ENCODE peak calls at places on chromosomes 12 and 14, in six cellular contexts. One of them, this sample, is unnamed.

GRCh38 chr12:115255962-115256361 is 572.0 kb upstream of the TBX3 start:
- DNase-seq in HepG2: no peak
- DNase-seq in SK-N-MC: no peak
- DNase-seq in HCT116: no peak
- DNase-seq in Panc1: no peak
- DNase-seq in transverse colon: no peak
- DNase-seq in this sample: no peak

GRCh38 chr14:69001375-69001774 is 22.3 kb upstream of the ACTN1 start:
- DNase-seq in SK-N-MC: no peak
- DNase-seq in Panc1: no peak
- DNase-seq in transverse colon: no peak
- DNase-seq in HCT116: no peak
- DNase-seq in HepG2: no peak
- DNase-seq in this sample: no peak

GRCh38 chr14:89308232-89308959 is 108.6 kb downstream of the FOXN3 start:
- DNase-seq in Panc1: no peak
- DNase-seq in SK-N-MC: no peak
- DNase-seq in HCT116: no peak
- DNase-seq in HepG2: no peak
- DNase-seq in transverse colon: no peak
- DNase-seq in this sample: no peak

GRCh38 chr12:117033382-117034045 is 65.7 kb downstream of the TESC start:
- DNase-seq in HepG2: no peak
- DNase-seq in Panc1: no peak
- DNase-seq in SK-N-MC: no peak
- DNase-seq in transverse colon: no peak
- DNase-seq in HCT116: no peak
- DNase-seq in this sample: no peak

GRCh38 chr14:72549026-72549425 is 344.9 kb downstream of the DPF3 start:
- DNase-seq in HepG2: no peak
- DNase-seq in Panc1: no peak
- DNase-seq in transverse colon: no peak
- DNase-seq in SK-N-MC: no peak
- DNase-seq in HCT116: no peak
- DNase-seq in this sample: no peak

GRCh38 chr12:124481772-124482566 is 85.4 kb downstream of the NCOR2 start:
- DNase-seq in Panc1: no peak
- DNase-seq in HepG2: no peak
- DNase-seq in transverse colon: peak
- DNase-seq in HCT116: no peak
- DNase-seq in SK-N-MC: no peak
- DNase-seq in this sample: no peak

GRCh38 chr12:6280053-6280469 is 30.4 kb upstream of the PLEKHG6 start:
- DNase-seq in SK-N-MC: no peak
- DNase-seq in transverse colon: peak
- DNase-seq in HepG2: peak
- DNase-seq in Panc1: peak
- DNase-seq in HCT116: peak
- DNase-seq in this sample: no peak

GRCh38 chr12:51832708-51833107 is 15.8 kb downstream of the FIGNL2 start:
- DNase-seq in Panc1: no peak
- DNase-seq in HCT116: no peak
- DNase-seq in HepG2: no peak
- DNase-seq in transverse colon: no peak
- DNase-seq in SK-N-MC: no peak
- DNase-seq in this sample: peak

GRCh38 chr12:42763682-42764081 is 174.1 kb upstream of the PRICKLE1 start:
- DNase-seq in HepG2: no peak
- DNase-seq in Panc1: no peak
- DNase-seq in HCT116: no peak
- DNase-seq in transverse colon: no peak
- DNase-seq in SK-N-MC: no peak
- DNase-seq in this sample: no peak

GRCh38 chr14:30227871-30228270 is 300.2 kb upstream of the PRKD1 start:
- DNase-seq in transverse colon: no peak
- DNase-seq in SK-N-MC: no peak
- DNase-seq in HCT116: no peak
- DNase-seq in Panc1: no peak
- DNase-seq in HepG2: no peak
- DNase-seq in this sample: no peak

GRCh38 chr12:30694971-30695326 is 720 bp downstream of the IPO8 start:
- DNase-seq in HepG2: peak
- DNase-seq in transverse colon: peak
- DNase-seq in SK-N-MC: no peak
- DNase-seq in Panc1: no peak
- DNase-seq in HCT116: peak
- DNase-seq in this sample: no peak

GRCh38 chr12:109502332-109502731 is 24.9 kb downstream of the UBE3B start:
- DNase-seq in transverse colon: no peak
- DNase-seq in HCT116: no peak
- DNase-seq in HepG2: no peak
- DNase-seq in SK-N-MC: no peak
- DNase-seq in Panc1: no peak
- DNase-seq in this sample: no peak

GRCh38 chr12:50564948-50565297 is 60.1 kb downstream of the DIP2B start:
- DNase-seq in SK-N-MC: no peak
- DNase-seq in transverse colon: no peak
- DNase-seq in HCT116: no peak
- DNase-seq in HepG2: no peak
- DNase-seq in Panc1: no peak
- DNase-seq in this sample: no peak

GRCh38 chr14:29710015-29710414 is 217.6 kb downstream of the PRKD1 start:
- DNase-seq in HepG2: no peak
- DNase-seq in Panc1: no peak
- DNase-seq in HCT116: no peak
- DNase-seq in SK-N-MC: no peak
- DNase-seq in transverse colon: no peak
- DNase-seq in this sample: no peak

GRCh38 chr12:60335765-60336164 is 739.9 kb downstream of the SLC16A7 start:
- DNase-seq in HCT116: peak
- DNase-seq in Panc1: no peak
- DNase-seq in HepG2: no peak
- DNase-seq in transverse colon: no peak
- DNase-seq in SK-N-MC: no peak
- DNase-seq in this sample: no peak

GRCh38 chr14:39393289-39393688 is 38.9 kb downstream of the FBXO33 start:
- DNase-seq in Panc1: no peak
- DNase-seq in SK-N-MC: no peak
- DNase-seq in transverse colon: no peak
- DNase-seq in HCT116: no peak
- DNase-seq in HepG2: no peak
- DNase-seq in this sample: no peak

GRCh38 chr14:73427516-73428264 is 30.7 kb downstream of the NUMB start:
- DNase-seq in transverse colon: no peak
- DNase-seq in SK-N-MC: no peak
- DNase-seq in Panc1: no peak
- DNase-seq in HepG2: no peak
- DNase-seq in HCT116: no peak
- DNase-seq in this sample: no peak

GRCh38 chr14:52919971-52920370 is 30.9 kb downstream of the FERMT2 start:
- DNase-seq in SK-N-MC: no peak
- DNase-seq in Panc1: no peak
- DNase-seq in transverse colon: no peak
- DNase-seq in HCT116: no peak
- DNase-seq in HepG2: no peak
- DNase-seq in this sample: no peak

GRCh38 chr14:69715725-69716482 is 51.0 kb upstream of the SRSF5 start:
- DNase-seq in HCT116: no peak
- DNase-seq in Panc1: no peak
- DNase-seq in HepG2: no peak
- DNase-seq in transverse colon: peak
- DNase-seq in SK-N-MC: no peak
- DNase-seq in this sample: peak

GRCh38 chr12:93379432-93380308 is 1.9 kb downstream of the NUDT4 start:
- DNase-seq in SK-N-MC: no peak
- DNase-seq in transverse colon: no peak
- DNase-seq in Panc1: no peak
- DNase-seq in HepG2: no peak
- DNase-seq in HCT116: no peak
- DNase-seq in this sample: no peak

GRCh38 chr12:14949631-14950030 is 11.3 kb upstream of the ERP27 start:
- DNase-seq in HepG2: no peak
- DNase-seq in transverse colon: no peak
- DNase-seq in HCT116: no peak
- DNase-seq in Panc1: no peak
- DNase-seq in SK-N-MC: no peak
- DNase-seq in this sample: no peak

GRCh38 chr12:14946856-14947255 is 8.5 kb upstream of the ERP27 start:
- DNase-seq in HepG2: no peak
- DNase-seq in Panc1: no peak
- DNase-seq in HCT116: no peak
- DNase-seq in transverse colon: no peak
- DNase-seq in SK-N-MC: no peak
- DNase-seq in this sample: no peak

GRCh38 chr12:14948672-14949071 is 10.3 kb upstream of the ERP27 start:
- DNase-seq in transverse colon: peak
- DNase-seq in HepG2: no peak
- DNase-seq in SK-N-MC: peak
- DNase-seq in Panc1: no peak
- DNase-seq in HCT116: no peak
- DNase-seq in this sample: peak

GRCh38 chr12:14942532-14942931 is 4.2 kb upstream of the ERP27 start:
- DNase-seq in HepG2: no peak
- DNase-seq in Panc1: no peak
- DNase-seq in HCT116: no peak
- DNase-seq in SK-N-MC: no peak
- DNase-seq in transverse colon: no peak
- DNase-seq in this sample: no peak

GRCh38 chr12:14946162-14946561 is 7.8 kb upstream of the ERP27 start:
- DNase-seq in HCT116: no peak
- DNase-seq in HepG2: no peak
- DNase-seq in SK-N-MC: no peak
- DNase-seq in Panc1: no peak
- DNase-seq in transverse colon: no peak
- DNase-seq in this sample: no peak
- H3K4me3 ChIP-seq in HCT116: no peak
- H3K4me3 ChIP-seq in HepG2: no peak
- H3K4me3 ChIP-seq in SK-N-MC: peak
- H3K4me3 ChIP-seq in Panc1: no peak
- H3K4me3 ChIP-seq in transverse colon: no peak
- H3K4me3 ChIP-seq in this sample: no peak

GRCh38 chr12:113479193-113479577 is 7.5 kb upstream of the LHX5 start:
- DNase-seq in transverse colon: no peak
- DNase-seq in HCT116: no peak
- DNase-seq in Panc1: no peak
- DNase-seq in HepG2: no peak
- DNase-seq in SK-N-MC: no peak
- DNase-seq in this sample: no peak
- TF ChIP-seq POLR2AphosphoS5 in transverse colon: no peak
- TF ChIP-seq POLR2AphosphoS5 in HCT116: no peak
- TF ChIP-seq POLR2AphosphoS5 in Panc1: no peak
- TF ChIP-seq POLR2AphosphoS5 in HepG2: no peak
- TF ChIP-seq POLR2AphosphoS5 in SK-N-MC: no peak
- TF ChIP-seq POLR2AphosphoS5 in this sample: no peak

DNA sequence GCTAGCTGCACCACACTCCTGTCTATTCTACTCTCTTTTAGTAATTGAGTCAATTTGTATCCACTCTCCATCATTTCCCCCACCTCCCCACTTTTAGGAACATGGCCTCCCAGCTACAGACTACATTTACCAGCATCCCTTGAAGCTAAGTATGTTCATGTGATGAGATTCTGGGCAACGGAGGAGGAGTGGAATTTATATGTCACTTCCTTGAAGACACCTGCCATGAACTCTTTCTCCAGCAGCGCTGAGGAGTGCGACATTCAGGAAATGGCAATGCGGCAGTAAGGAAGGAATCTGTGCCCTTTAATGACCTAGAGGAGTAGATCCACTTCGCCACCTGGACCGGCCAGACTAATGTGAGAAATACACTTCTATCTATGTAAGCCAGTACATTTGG is 243.7 kb upstream of the DIO2 start:
- DNase-seq in HepG2: no peak
- DNase-seq in HCT116: no peak
- DNase-seq in transverse colon: no peak
- DNase-seq in Panc1: no peak
- DNase-seq in SK-N-MC: no peak
- DNase-seq in this sample: no peak
- H3K4me3 ChIP-seq in HepG2: no peak
- H3K4me3 ChIP-seq in HCT116: no peak
- H3K4me3 ChIP-seq in transverse colon: no peak
- H3K4me3 ChIP-seq in Panc1: no peak
- H3K4me3 ChIP-seq in SK-N-MC: no peak
- H3K4me3 ChIP-seq in this sample: no peak

GRCh38 chr12:54588110-54588831 is at the start of gene PPP1R1A:
- DNase-seq in transverse colon: peak
- DNase-seq in HCT116: no peak
- DNase-seq in SK-N-MC: no peak
- DNase-seq in HepG2: no peak
- DNase-seq in Panc1: no peak
- DNase-seq in this sample: no peak
- TF ChIP-seq POLR2AphosphoS5 in transverse colon: no peak
- TF ChIP-seq POLR2AphosphoS5 in HCT116: no peak
- TF ChIP-seq POLR2AphosphoS5 in SK-N-MC: no peak
- TF ChIP-seq POLR2AphosphoS5 in HepG2: no peak
- TF ChIP-seq POLR2AphosphoS5 in Panc1: no peak
- TF ChIP-seq POLR2AphosphoS5 in this sample: no peak

DNA sequence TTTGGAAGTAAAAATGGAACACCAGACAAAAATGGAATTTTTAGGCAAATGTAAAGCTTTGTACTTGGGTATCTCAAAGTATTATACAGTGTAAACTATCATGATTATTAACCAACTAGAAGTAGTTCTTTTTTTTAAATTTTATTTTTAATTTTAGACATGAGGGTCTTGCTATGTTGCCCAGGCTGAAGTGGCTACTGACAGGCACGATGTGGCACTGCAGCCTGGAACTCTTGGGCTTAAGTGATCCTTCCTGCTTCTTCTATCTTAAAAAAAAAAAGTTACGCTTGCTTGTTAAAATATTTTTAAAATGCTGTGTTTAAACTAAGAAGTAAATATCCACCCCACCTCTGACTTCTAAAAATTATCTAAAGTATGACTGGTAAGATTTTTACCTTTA is 1.9 kb upstream of the FUT8 start:
- DNase-seq in transverse colon: no peak
- DNase-seq in HCT116: no peak
- DNase-seq in Panc1: no peak
- DNase-seq in HepG2: no peak
- DNase-seq in SK-N-MC: no peak
- DNase-seq in this sample: no peak
- H3K4me3 ChIP-seq in transverse colon: no peak
- H3K4me3 ChIP-seq in HCT116: no peak
- H3K4me3 ChIP-seq in Panc1: no peak
- H3K4me3 ChIP-seq in HepG2: no peak
- H3K4me3 ChIP-seq in SK-N-MC: no peak
- H3K4me3 ChIP-seq in this sample: no peak

GRCh38 chr12:52907092-52907810 is 2.4 kb upstream of the KRT8 start:
- DNase-seq in transverse colon: peak
- DNase-seq in Panc1: no peak
- DNase-seq in SK-N-MC: no peak
- DNase-seq in HCT116: no peak
- DNase-seq in HepG2: peak
- DNase-seq in this sample: peak
- TF ChIP-seq POLR2AphosphoS5 in transverse colon: peak
- TF ChIP-seq POLR2AphosphoS5 in Panc1: no peak
- TF ChIP-seq POLR2AphosphoS5 in SK-N-MC: no peak
- TF ChIP-seq POLR2AphosphoS5 in HCT116: peak
- TF ChIP-seq POLR2AphosphoS5 in HepG2: peak
- TF ChIP-seq POLR2AphosphoS5 in this sample: no peak